ENCODE peak calls at places on chromosomes 7 and 10, in ten cellular contexts. L is esophagus squamous epithelium, J is HCT116, U is bronchial epithelial cell, Q is thoracic aorta, A is Panc1, P is lung, E is Karpas-422, X is tibial artery, W is psoas muscle. H is an unnamed sample.

GRCh38 chr7:73433924-73434700 is 534 bp downstream of the FZD9 start:
- DNase-seq in L (no peak), J (no peak), U (no peak), Q (no peak), A (no peak), P (no peak), E (no peak), X (no peak), W (no peak), H (no peak)

GRCh38 chr10:91617073-91617580 is 15.7 kb downstream of the PPP1R3C start:
- DNase-seq in L (no peak), J (no peak), U (peak; percentile 90), Q (no peak), A (no peak), P (no peak), E (no peak), X (no peak), W (no peak), H (no peak)

GRCh38 chr10:69831231-69831855 is 29.6 kb downstream of the COL13A1 start:
- DNase-seq in L (no peak), J (no peak), U (no peak), Q (no peak), A (no peak), P (no peak), E (no peak), X (no peak), W (no peak), H (no peak)

GRCh38 chr7:33986951-33987948 is 81.9 kb downstream of the BMPER start:
- DNase-seq in L (no peak), J (peak; percentile 96), U (peak; percentile 98), Q (no peak), A (peak; percentile 83), P (peak; percentile 66), E (no peak), X (peak; percentile 32), W (no peak), H (no peak)

GRCh38 chr10:133565441-133566294 is at the start of gene SYCE1:
- DNase-seq in L (no peak), J (no peak), U (no peak), Q (no peak), A (no peak), P (no peak), E (no peak), X (no peak), W (no peak), H (no peak)

GRCh38 chr7:123183431-123183830 is 16.3 kb downstream of the SLC13A1 start:
- DNase-seq in L (no peak), J (no peak), U (no peak), Q (no peak), A (no peak), P (no peak), E (no peak), X (no peak), W (no peak), H (no peak)

GRCh38 chr10:132634241-132634946 is 96.8 kb downstream of the INPP5A start:
- DNase-seq in L (no peak), J (no peak), U (no peak), Q (no peak), A (no peak), P (no peak), E (peak; percentile 77), X (no peak), W (peak; percentile 49), H (no peak)

GRCh38 chr10:128009768-128010167 is 102.9 kb downstream of the PTPRE start:
- DNase-seq in L (no peak), J (no peak), U (no peak), Q (no peak), A (no peak), P (no peak), E (no peak), X (no peak), W (no peak), H (no peak)

GRCh38 chr10:14812271-14812670 is 25.6 kb downstream of the CDNF start:
- DNase-seq in L (no peak), J (no peak), U (no peak), Q (no peak), A (no peak), P (no peak), E (no peak), X (no peak), W (no peak), H (no peak)

GRCh38 chr10:131475043-131475442 is 163.5 kb upstream of the TCERG1L start:
- DNase-seq in L (no peak), J (no peak), U (no peak), Q (no peak), A (no peak), P (no peak), E (no peak), X (no peak), W (no peak), H (no peak)
- H3K27me3 ChIP-seq in L (no peaks in the 10 kb centered on the region), J (no peaks in the 10 kb centered on the region), U (no peaks in the 10 kb centered on the region), Q (no peaks in the 10 kb centered on the region), A (no peaks in the 10 kb centered on the region), P (no peaks in the 10 kb centered on the region), E (no peaks in the 10 kb centered on the region), X (peaks cover 8% of the 10 kb centered on the region), W (peaks cover 27% of the 10 kb centered on the region), H (no peaks in the 10 kb centered on the region)

DNA sequence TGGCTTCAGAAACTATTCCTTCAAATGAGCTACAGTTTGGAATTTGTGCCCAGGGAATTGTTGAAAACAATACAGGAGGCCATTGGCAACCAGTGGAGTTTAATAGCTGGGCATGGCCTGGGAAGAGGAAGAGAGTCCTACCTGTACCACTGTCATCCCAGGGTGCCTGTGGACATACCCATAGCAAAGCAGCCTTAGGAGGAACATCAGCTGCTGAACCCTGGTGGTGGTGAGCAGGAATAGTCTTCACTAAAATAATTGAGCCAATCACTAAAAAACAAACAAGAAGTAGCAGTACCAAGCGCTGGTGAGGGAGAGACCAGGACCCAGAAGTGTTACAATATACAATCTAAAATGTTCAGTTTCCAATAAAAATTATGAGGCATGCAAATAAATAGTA is 14.5 kb downstream of the IGFBP1 start:
- DNase-seq in L (no peak), J (no peak), U (no peak), Q (no peak), A (no peak), P (no peak), E (no peak), X (no peak), W (no peak), H (no peak)
- H3K4me3 ChIP-seq in L (no peak overlapping the region), J (no peak overlapping the region), U (no peak overlapping the region), Q (no peak overlapping the region), A (no peak overlapping the region), P (no peak overlapping the region), E (no peak overlapping the region), X (no peak overlapping the region), W (no peak overlapping the region), H (no peak overlapping the region)

GRCh38 chr10:6074489-6075301 is 12.5 kb upstream of the IL2RA start:
- DNase-seq in L (no peak), J (no peak), U (peak; percentile 42), Q (no peak), A (no peak), P (no peak), E (peak; percentile 7), X (no peak), W (no peak), H (no peak)
- H3K27me3 ChIP-seq in L (no peaks in the 10 kb centered on the region), J (peaks cover 32% of the 10 kb centered on the region), U (no peaks in the 10 kb centered on the region), Q (no peaks in the 10 kb centered on the region), A (peaks cover 2% of the 10 kb centered on the region), P (no peaks in the 10 kb centered on the region), E (no peaks in the 10 kb centered on the region), X (peaks cover 31% of the 10 kb centered on the region), W (peaks cover 12% of the 10 kb centered on the region), H (no peaks in the 10 kb centered on the region)

DNA sequence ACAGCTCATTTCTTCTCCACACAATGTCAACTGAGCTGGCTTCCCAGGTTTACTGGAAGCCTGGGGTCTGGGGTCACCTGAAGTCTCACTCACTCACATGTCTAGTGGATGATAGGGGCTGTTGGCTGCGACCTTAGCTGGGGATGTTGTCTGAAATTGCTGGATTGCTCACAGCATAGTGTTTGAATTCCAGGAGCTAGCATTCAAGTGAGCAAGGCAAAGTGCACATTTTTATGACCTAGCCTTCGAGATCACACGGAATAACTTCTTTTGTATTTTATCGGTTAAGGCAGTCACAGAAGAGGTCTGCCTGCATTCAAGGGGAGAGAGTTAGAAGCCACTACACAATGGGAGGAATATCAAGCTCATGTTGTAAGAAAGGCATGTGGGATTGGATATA is 3.6 kb downstream of the TEX47 start:
- DNase-seq in L (no peak), J (no peak), U (no peak), Q (no peak), A (no peak), P (no peak), E (no peak), X (no peak), W (no peak), H (no peak)
- H3K4me3 ChIP-seq in L (no peak overlapping the region), J (no peak overlapping the region), U (no peak overlapping the region), Q (no peak overlapping the region), A (no peak overlapping the region), P (no peak overlapping the region), E (no peak overlapping the region), X (no peak overlapping the region), W (no peak overlapping the region), H (no peak overlapping the region)

GRCh38 chr10:99233000-99233679 is 2.5 kb downstream of the HPSE2 start:
- DNase-seq in L (no peak), J (no peak), U (no peak), Q (no peak), A (no peak), P (no peak), E (no peak), X (no peak), W (no peak), H (no peak)
- H3K27me3 ChIP-seq in L (peaks cover 4% of the 10 kb centered on the region), J (peaks cover 61% of the 10 kb centered on the region), U (peaks cover 45% of the 10 kb centered on the region), Q (no peaks in the 10 kb centered on the region), A (peaks cover 64% of the 10 kb centered on the region), P (peaks cover 18% of the 10 kb centered on the region), E (no peaks in the 10 kb centered on the region), X (peaks cover 35% of the 10 kb centered on the region), W (peaks cover 66% of the 10 kb centered on the region), H (peaks cover 44% of the 10 kb centered on the region)

GRCh38 chr10:60574388-60574787 is 184.7 kb upstream of the ANK3 start:
- DNase-seq in L (no peak), J (no peak), U (peak; percentile 27), Q (no peak), A (no peak), P (no peak), E (no peak), X (no peak), W (no peak), H (no peak)
- H3K4me3 ChIP-seq in L (no peak overlapping the region), J (no peak overlapping the region), U (no peak overlapping the region), Q (no peak overlapping the region), A (no peak overlapping the region), P (no peak overlapping the region), E (no peak overlapping the region), X (no peak overlapping the region), W (no peak overlapping the region), H (no peak overlapping the region)

GRCh38 chr7:108454317-108454673 is 1.9 kb downstream of the NRCAM start:
- DNase-seq in L (no peak), J (no peak), U (no peak), Q (no peak), A (no peak), P (no peak), E (no peak), X (no peak), W (no peak), H (no peak)
- H3K27me3 ChIP-seq in L (peaks cover 9% of the 10 kb centered on the region), J (peaks cover 5% of the 10 kb centered on the region), U (peaks cover 22% of the 10 kb centered on the region), Q (peaks cover 4% of the 10 kb centered on the region), A (peaks cover 36% of the 10 kb centered on the region), P (peaks cover 13% of the 10 kb centered on the region), E (no peaks in the 10 kb centered on the region), X (peaks cover 44% of the 10 kb centered on the region), W (peaks cover 79% of the 10 kb centered on the region), H (no peaks in the 10 kb centered on the region)

GRCh38 chr7:130494480-130494879 is 2.6 kb downstream of the MEST start:
- DNase-seq in L (no peak), J (no peak), U (no peak), Q (no peak), A (no peak), P (no peak), E (no peak), X (no peak), W (no peak), H (no peak)
- H3K4me3 ChIP-seq in L (no peak overlapping the region), J (no peak overlapping the region), U (no peak overlapping the region), Q (no peak overlapping the region), A (no peak overlapping the region), P (no peak overlapping the region), E (no peak overlapping the region), X (no peak overlapping the region), W (no peak overlapping the region), H (no peak overlapping the region)

H was measured in thyroid gland.